ENCODE peak calls at places on chromosomes 4 and X, in six cellular contexts. C is neuronal stem cell, D is esophagus squamous epithelium, U is IMR-90, P is neural progenitor cell, I is endodermal cell. K is an unnamed sample.

GRCh38 chr4:106614446-106614845 is 245.9 kb upstream of the GIMD1 start:
- DNase-seq in C (no peak), U (peak), P (no peak), I (no peak), D (no peak), K (no peak)

GRCh38 chr4:127783971-127784519 is 1.9 kb downstream of the HSPA4L start:
- DNase-seq in C (no peak), U (no peak), P (no peak), D (no peak), I (no peak), K (no peak)

GRCh38 chrX:15151267-15152196 is 118.4 kb downstream of the ASB9 start:
- DNase-seq in C (no peak), P (no peak), U (no peak), I (no peak), D (no peak), K (no peak)

GRCh38 chr4:169900241-169900845 is 125.9 kb downstream of the MFAP3L start:
- DNase-seq in P (no peak), D (no peak), C (no peak), I (no peak), U (no peak), K (no peak)

GRCh38 chr4:122827899-122828601 is 1.4 kb downstream of the FGF2 start:
- DNase-seq in P (peak), C (peak), D (no peak), U (peak), I (peak), K (no peak)

GRCh38 chrX:54509401-54509800 is 13.4 kb upstream of the FGD1 start:
- DNase-seq in C (no peak), D (no peak), I (no peak), P (no peak), U (peak), K (no peak)

GRCh38 chrX:63354484-63354883 is 3.4 kb upstream of the SPIN4 start:
- DNase-seq in C (no peak), D (no peak), I (no peak), P (no peak), U (no peak), K (no peak)

GRCh38 chr4:118772149-118773081 is 63.5 kb downstream of the SEC24D start:
- DNase-seq in I (no peak), P (peak), C (peak), U (peak), D (no peak), K (no peak)

GRCh38 chr4:182604161-182604591 is 313.0 kb downstream of the DCTD start:
- DNase-seq in D (no peak), U (peak), C (no peak), I (no peak), P (no peak), K (no peak)

GRCh38 chr4:83890231-83890630 is 354.3 kb downstream of the GPAT3 start:
- DNase-seq in P (no peak), D (no peak), I (no peak), U (peak), C (no peak), K (no peak)

GRCh38 chr4:144202091-144202490 is 61.6 kb upstream of the GYPA start:
- DNase-seq in D (no peak), U (no peak), C (no peak), P (no peak), I (no peak), K (no peak)

GRCh38 chrX:149979126-149979644 is 40.9 kb upstream of the EOLA2 start:
- DNase-seq in P (no peak), C (no peak), U (no peak), D (no peak), I (no peak), K (no peak)

GRCh38 chr4:10333942-10334341 is 123.3 kb downstream of the ZNF518B start:
- DNase-seq in P (no peak), U (no peak), I (peak), D (no peak), C (no peak), K (no peak)

GRCh38 chr4:138196153-138196552 is 46.0 kb downstream of the SLC7A11 start:
- DNase-seq in P (no peak), D (no peak), I (no peak), C (no peak), U (no peak), K (no peak)

GRCh38 chrX:133045986-133046385 is 50.9 kb downstream of the USP26 start:
- DNase-seq in D (no peak), P (peak), C (no peak), U (peak), I (no peak), K (no peak)

GRCh38 chr4:1748465-1748995 is 27.2 kb downstream of the TACC3 start:
- DNase-seq in D (no peak), U (peak), P (peak), I (peak), C (peak), K (peak)

GRCh38 chr4:26020083-26020668 is 106.2 kb downstream of the SMIM20 start:
- DNase-seq in C (no peak), I (no peak), U (peak), P (no peak), D (no peak), K (no peak)

GRCh38 chr4:59455751-59456150 is 1744.4 kb upstream of the ADGRL3 start:
- DNase-seq in U (no peak), P (no peak), C (no peak), D (no peak), I (no peak), K (no peak)

GRCh38 chr4:145406970-145407369 is 74.7 kb upstream of the SMAD1 start:
- DNase-seq in C (no peak), I (no peak), U (no peak), P (no peak), D (no peak), K (no peak)

GRCh38 chr4:5724377-5724776 is 13.4 kb downstream of the EVC start:
- DNase-seq in P (no peak), C (no peak), D (no peak), U (no peak), I (no peak), K (no peak)

GRCh38 chr4:157320092-157320491 is 99.6 kb downstream of the GRIA2 start:
- DNase-seq in P (no peak), U (no peak), I (no peak), C (no peak), D (no peak), K (no peak)

GRCh38 chr4:3069661-3070199 is 4.6 kb downstream of the HTT-AS start:
- DNase-seq in D (no peak), I (no peak), P (no peak), U (no peak), C (no peak), K (no peak)

GRCh38 chrX:72396117-72396516 is 90.4 kb upstream of the CITED1 start:
- DNase-seq in I (no peak), C (no peak), D (no peak), U (no peak), P (no peak), K (no peak)

GRCh38 chr4:139672215-139672614 is 6.6 kb downstream of the MGST2 start:
- DNase-seq in U (peak), I (no peak), D (no peak), P (no peak), C (no peak), K (no peak)

GRCh38 chr4:1882850-1883271 is 11.7 kb downstream of the NSD2 start:
- DNase-seq in C (no peak), I (no peak), U (no peak), D (no peak), P (no peak), K (no peak)

GRCh38 chr4:8044699-8045098 is 105.0 kb upstream of the AFAP1 start:
- DNase-seq in I (no peak), P (no peak), D (no peak), C (no peak), U (no peak), K (no peak)

GRCh38 chr4:36277533-36277932 is 3.9 kb upstream of the DTHD1 start:
- DNase-seq in U (no peak), I (no peak), D (no peak), P (no peak), C (no peak), K (no peak)
- H3K27ac ChIP-seq in U (no peak), I (no peak), D (no peak), P (no peak), C (no peak), K (no peak)

GRCh38 chrX:118883994-118884393 is 60.4 kb downstream of the ZCCHC12 start:
- DNase-seq in U (no peak), D (no peak), I (no peak), P (no peak), C (no peak), K (no peak)
- H3K27ac ChIP-seq in U (no peak), D (no peak), I (no peak), P (no peak), C (no peak), K (no peak)

DNA sequence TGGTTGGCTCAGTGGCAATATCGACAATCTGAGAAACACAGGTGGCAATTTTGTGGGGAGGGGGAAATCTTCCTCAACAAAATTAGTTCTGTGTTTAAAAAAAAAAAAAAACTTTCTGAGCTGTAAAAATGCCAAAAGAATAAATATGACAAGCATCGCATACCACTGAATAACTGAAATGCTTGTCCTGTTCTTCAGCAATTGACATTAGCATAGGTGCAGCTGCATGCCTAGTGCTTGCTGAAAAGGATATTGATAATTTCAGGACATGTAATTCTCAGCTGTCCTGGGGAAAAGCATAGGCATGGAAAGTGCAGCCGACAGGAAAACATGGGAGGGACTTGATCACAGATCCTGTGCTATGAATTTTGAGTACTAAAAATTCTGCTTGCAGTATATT is 147.2 kb downstream of the SOWAHB start:
- DNase-seq in I (no peak), D (no peak), U (no peak), P (no peak), C (no peak), K (no peak)
- H3K27ac ChIP-seq in I (no peak), D (no peak), U (peak), P (no peak), C (no peak), K (no peak)

GRCh38 chr4:89288430-89288829 is 19.2 kb downstream of the GPRIN3 start:
- DNase-seq in D (no peak), P (no peak), U (no peak), C (no peak), I (no peak), K (no peak)
- H3K27ac ChIP-seq in D (no peak), P (no peak), U (no peak), C (no peak), I (no peak), K (peak)

GRCh38 chr4:168486961-168487820 is 6.9 kb upstream of the DDX60L start:
- DNase-seq in U (peak), C (no peak), I (no peak), P (no peak), D (no peak), K (no peak)

GRCh38 chr4:168489616-168490015 is 7.2 kb upstream of the PALLD start:
- DNase-seq in U (no peak), D (no peak), P (no peak), I (no peak), C (no peak), K (no peak)

GRCh38 chr4:168491563-168491962 is 5.3 kb upstream of the PALLD start:
- DNase-seq in I (no peak), D (no peak), C (no peak), P (no peak), U (no peak), K (no peak)

GRCh38 chr4:168487821-168488162 is 7.5 kb upstream of the DDX60L start:
- DNase-seq in D (no peak), P (no peak), C (no peak), U (no peak), I (no peak), K (no peak)

DNA sequence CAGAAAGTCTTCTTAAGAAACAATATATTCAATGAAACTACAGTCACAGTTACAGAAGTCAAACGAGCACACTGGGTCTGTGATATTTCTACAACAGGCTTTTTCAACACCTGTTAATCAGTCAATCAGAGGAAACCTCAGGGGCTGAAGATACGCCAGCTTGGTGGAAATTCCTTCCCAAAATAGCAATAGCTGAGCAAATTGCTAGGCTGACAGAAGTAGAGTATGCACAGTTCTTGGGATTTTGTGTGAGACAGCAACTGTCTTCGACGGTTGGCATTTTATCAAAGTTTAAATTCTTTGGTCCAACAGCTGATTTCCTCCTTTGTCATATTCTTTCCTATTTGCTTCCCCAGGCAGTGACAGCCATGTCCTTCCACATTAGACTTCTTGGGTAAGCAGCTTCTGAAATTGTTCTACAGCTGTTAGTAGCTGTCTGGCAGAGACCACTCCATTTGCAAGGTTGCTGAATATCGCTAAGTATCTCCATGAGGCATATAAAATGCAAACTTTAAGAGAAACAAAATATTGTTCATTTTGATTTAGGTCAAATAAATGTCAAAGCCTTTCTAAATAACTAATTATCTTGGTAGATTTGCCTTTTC is 8.0 kb upstream of the PALLD start:
- DNase-seq in D (no peak), I (no peak), U (no peak), C (no peak), P (no peak), K (no peak)
- H3K27ac ChIP-seq in D (no peak), I (no peak), U (no peak), C (no peak), P (no peak), K (peak)

GRCh38 chr4:57184378-57185031 is 74.3 kb upstream of the IGFBP7 start:
- DNase-seq in P (no peak), U (no peak), C (no peak), I (no peak), D (no peak), K (no peak)
- H3K27ac ChIP-seq in P (no peak), U (no peak), C (no peak), I (no peak), D (no peak), K (no peak)

GRCh38 chr4:76430519-76431388 is 4.3 kb upstream of the SHROOM3 start:
- DNase-seq in C (peak), U (peak), I (peak), D (no peak), P (peak), K (no peak)

GRCh38 chr4:76426272-76426671 is 5.3 kb upstream of the CCDC158 start:
- DNase-seq in C (no peak), U (no peak), D (no peak), P (no peak), I (no peak), K (no peak)

GRCh38 chr4:76434901-76435688 is at the start of gene SHROOM3:
- DNase-seq in I (peak), D (no peak), C (peak), U (no peak), P (peak), K (no peak)

GRCh38 chr4:76429636-76430035 is 5.4 kb upstream of the SHROOM3 start:
- DNase-seq in P (no peak), C (no peak), U (no peak), I (no peak), D (no peak), K (no peak)
- H3K27ac ChIP-seq in P (no peak), C (no peak), U (no peak), I (no peak), D (no peak), K (no peak)

DNA sequence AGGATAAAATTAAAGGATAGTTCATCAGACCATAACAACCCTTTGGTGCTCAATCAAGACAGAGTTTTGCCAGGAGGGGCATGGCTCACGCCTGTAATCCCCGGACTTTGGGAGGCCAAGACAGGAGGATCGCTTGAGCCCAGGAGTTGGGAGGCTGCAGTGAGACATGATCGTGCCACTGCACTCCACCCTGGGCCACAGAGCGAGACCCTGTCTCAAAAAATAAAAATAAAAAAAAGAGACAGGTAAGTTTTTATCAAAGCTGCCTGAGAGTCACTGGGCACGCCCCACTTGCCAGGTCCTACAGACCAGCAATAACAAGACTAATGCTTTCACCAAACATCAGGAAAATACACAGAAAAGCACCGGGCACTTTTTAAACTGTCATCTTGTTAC is 818 bp downstream of the CFAP97 start:
- DNase-seq in D (no peak), P (no peak), U (no peak), C (no peak), I (no peak), K (no peak)
- H3K27ac ChIP-seq in D (peak), P (no peak), U (peak), C (no peak), I (no peak), K (peak)

DNA sequence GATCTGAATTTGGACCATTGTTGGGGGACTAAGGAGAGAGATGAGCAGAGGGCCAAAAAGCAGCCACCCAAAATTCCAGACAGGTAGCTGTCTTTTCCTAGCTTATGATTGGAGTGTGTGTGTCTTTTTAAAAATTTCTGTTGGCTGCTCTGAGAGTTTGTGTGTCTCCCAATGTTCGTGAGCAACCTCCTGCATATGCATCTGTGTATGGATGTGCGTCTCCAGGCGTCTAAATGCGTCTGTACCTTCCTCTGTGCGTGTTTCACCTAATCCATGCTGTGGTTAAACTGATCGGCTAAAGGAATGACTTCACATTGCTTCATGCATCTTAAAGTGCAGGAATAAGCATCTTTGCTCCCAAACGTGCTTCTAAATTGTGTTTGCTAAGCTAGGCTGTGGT is 65.5 kb upstream of the LAS1L start:
- DNase-seq in D (no peak), I (no peak), C (no peak), P (no peak), U (no peak), K (no peak)
- H3K27ac ChIP-seq in D (no peak), I (no peak), C (no peak), P (no peak), U (no peak), K (peak)